ENCODE peak calls at places on chromosome 10, in six cellular contexts. J is breast epithelium, P is HCT116, V is endothelial cell of umbilical vein, Q is IMR-90, C is transverse colon. N is an unnamed sample. For H3K4me1 and H3K27me3, the result is how much of the 10 kb centered on the place peaks cover.

GRCh38 chr10:22700489-22700888 is 13.9 kb downstream of the PIP4K2A start:
- DNase-seq in J (no peak), P (no peak), V (no peak), Q (no peak), C (no peak), N (no peak)

GRCh38 chr10:85863301-85864172 is 503.1 kb downstream of the GRID1 start:
- DNase-seq in J (no peak), P (no peak), V (no peak), Q (no peak), C (no peak), N (no peak)

GRCh38 chr10:103669243-103669929 is 175.9 kb downstream of the NEURL1 start:
- DNase-seq in J (no peak), P (no peak), V (no peak), Q (peak), C (no peak), N (no peak)

GRCh38 chr10:89224697-89225443 is 17.8 kb upstream of the CH25H start:
- DNase-seq in J (no peak), P (no peak), V (peak), Q (no peak), C (no peak), N (no peak)

GRCh38 chr10:104201636-104202035 is 30.5 kb downstream of the CFAP43 start:
- DNase-seq in J (no peak), P (no peak), V (no peak), Q (no peak), C (no peak), N (no peak)

GRCh38 chr10:35379226-35380137 is 43.2 kb downstream of the CCNY start:
- DNase-seq in J (no peak), P (no peak), V (peak), Q (peak), C (no peak), N (no peak)

GRCh38 chr10:97255512-97256293 is 36.7 kb downstream of the ARHGAP19 start:
- DNase-seq in J (no peak), P (no peak), V (no peak), Q (no peak), C (no peak), N (no peak)

GRCh38 chr10:124653811-124654651 is 90.1 kb downstream of the FAM53B start:
- DNase-seq in J (no peak), P (no peak), V (no peak), Q (no peak), C (no peak), N (no peak)

GRCh38 chr10:48493083-48493871 is 111.6 kb downstream of the ARHGAP22 start:
- DNase-seq in J (no peak), P (no peak), V (no peak), Q (no peak), C (no peak), N (no peak)

GRCh38 chr10:86085686-86086085 is 280.9 kb downstream of the GRID1 start:
- DNase-seq in J (no peak), P (no peak), V (no peak), Q (no peak), C (no peak), N (no peak)

GRCh38 chr10:8073696-8074416 is 19.4 kb downstream of the GATA3 start:
- DNase-seq in J (no peak), P (no peak), V (peak), Q (no peak), C (no peak), N (no peak)

GRCh38 chr10:121935702-121936101 is 7.9 kb upstream of the ATE1 start:
- DNase-seq in J (no peak), P (no peak), V (no peak), Q (no peak), C (peak), N (peak)

GRCh38 chr10:6171891-6172354 is 30.8 kb upstream of the PFKFB3 start:
- DNase-seq in J (no peak), P (no peak), V (peak), Q (peak), C (peak), N (no peak)

GRCh38 chr10:29949411-29950011 is 109.9 kb downstream of the JCAD start:
- DNase-seq in J (no peak), P (no peak), V (peak), Q (peak), C (no peak), N (no peak)

GRCh38 chr10:71085689-71086438 is 126.5 kb upstream of the UNC5B start:
- DNase-seq in J (peak), P (no peak), V (no peak), Q (no peak), C (peak), N (no peak)

GRCh38 chr10:32005050-32005449 is 51.2 kb downstream of the KIF5B start:
- DNase-seq in J (no peak), P (peak), V (peak), Q (peak), C (peak), N (peak)

GRCh38 chr10:35194906-35195305 is 68.3 kb downstream of the CREM start:
- DNase-seq in J (no peak), P (peak), V (peak), Q (peak), C (no peak), N (no peak)

GRCh38 chr10:124389613-124390361 is 28.9 kb downstream of the OAT start:
- DNase-seq in J (no peak), P (no peak), V (no peak), Q (no peak), C (no peak), N (no peak)

GRCh38 chr10:109737009-109737408 is 186.3 kb downstream of the XPNPEP1 start:
- DNase-seq in J (no peak), P (no peak), V (no peak), Q (no peak), C (no peak), N (no peak)

GRCh38 chr10:121862624-121863023 is 65.2 kb downstream of the ATE1 start:
- DNase-seq in J (no peak), P (no peak), V (no peak), Q (no peak), C (no peak), N (no peak)

GRCh38 chr10:21926358-21926890 is 77.1 kb downstream of the DNAJC1 start:
- DNase-seq in J (no peak), P (no peak), V (no peak), Q (peak), C (no peak), N (no peak)

GRCh38 chr10:85646312-85646711 is 720.3 kb downstream of the GRID1 start:
- DNase-seq in J (no peak), P (no peak), V (peak), Q (no peak), C (no peak), N (no peak)

GRCh38 chr10:67433276-67433675 is 262.7 kb downstream of the CTNNA3 start:
- DNase-seq in J (no peak), P (no peak), V (no peak), Q (no peak), C (no peak), N (no peak)

GRCh38 chr10:112375721-112376577 is 2.0 kb downstream of the ACSL5 start:
- DNase-seq in J (peak), P (no peak), V (peak), Q (peak), C (peak), N (peak)

GRCh38 chr10:112209534-112210200 is 26.1 kb upstream of the GPAM start:
- DNase-seq in J (no peak), P (no peak), V (no peak), Q (no peak), C (no peak), N (no peak)

GRCh38 chr10:132115736-132116135 is 50.0 kb downstream of the JAKMIP3 start:
- DNase-seq in J (no peak), P (no peak), V (no peak), Q (peak), C (no peak), N (no peak)

GRCh38 chr10:79144341-79145173 is 75.8 kb downstream of the ZMIZ1 start:
- DNase-seq in J (peak), P (no peak), V (peak), Q (no peak), C (no peak), N (no peak)

GRCh38 chr10:26855186-26855585 is 5.6 kb downstream of the ABI1 start:
- DNase-seq in J (no peak), P (no peak), V (peak), Q (peak), C (no peak), N (no peak)

GRCh38 chr10:68897336-68897741 is 3.8 kb upstream of the DDX50 start:
- DNase-seq in J (peak), P (peak), V (peak), Q (peak), C (peak), N (peak)

GRCh38 chr10:25493122-25493893 is 318.5 kb downstream of the GPR158 start:
- DNase-seq in J (no peak), P (peak), V (peak), Q (peak), C (no peak), N (no peak)

GRCh38 chr10:6951771-6952170 is 371.7 kb upstream of the PRKCQ start:
- DNase-seq in J (no peak), P (no peak), V (no peak), Q (no peak), C (no peak), N (no peak)

GRCh38 chr10:31926765-31927596 is 1.6 kb downstream of the ARHGAP12 start:
- DNase-seq in J (no peak), P (no peak), V (peak), Q (no peak), C (no peak), N (peak)

GRCh38 chr10:32141018-32141807 is 85.0 kb upstream of the KIF5B start:
- DNase-seq in J (peak), P (no peak), V (peak), Q (peak), C (peak), N (peak)

DNA sequence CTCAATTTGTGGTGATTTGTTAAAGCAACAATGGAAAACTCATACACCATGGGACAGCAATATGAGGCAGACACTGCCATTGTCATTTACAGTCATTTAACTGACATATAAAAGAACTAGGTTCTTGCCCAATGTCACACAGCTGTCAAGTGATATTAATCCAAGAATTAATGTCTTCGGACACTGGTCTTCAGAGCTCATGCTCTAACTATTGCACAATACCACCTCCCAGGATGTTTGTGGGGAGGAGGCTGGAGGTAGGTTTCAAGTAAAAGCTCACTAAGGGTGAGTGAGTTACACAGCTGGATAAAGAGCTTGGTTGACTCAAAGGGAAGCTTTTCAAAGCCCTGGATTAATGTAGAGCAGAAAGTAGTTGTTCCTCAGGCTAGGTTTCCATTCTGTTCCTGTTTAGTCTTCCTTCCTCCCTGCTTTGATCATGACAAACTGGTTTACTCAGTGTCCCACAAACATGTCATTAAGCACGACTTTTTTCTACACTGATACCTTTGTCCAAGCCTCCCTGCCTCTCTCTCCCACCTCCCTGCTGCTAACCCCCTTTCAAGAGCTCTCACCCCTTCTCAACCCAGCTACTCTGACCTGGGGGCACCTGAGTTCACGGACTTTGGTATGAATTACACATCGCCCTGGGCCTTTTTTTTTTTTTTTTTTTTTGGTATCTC is 995 bp upstream of the EXOC6 start:
- DNase-seq in J (no peak), P (no peak), V (no peak), Q (peak), C (no peak), N (peak)
- H3K27ac ChIP-seq in J (peak), P (no peak), V (no peak), Q (no peak), C (no peak), N (no peak)

DNA sequence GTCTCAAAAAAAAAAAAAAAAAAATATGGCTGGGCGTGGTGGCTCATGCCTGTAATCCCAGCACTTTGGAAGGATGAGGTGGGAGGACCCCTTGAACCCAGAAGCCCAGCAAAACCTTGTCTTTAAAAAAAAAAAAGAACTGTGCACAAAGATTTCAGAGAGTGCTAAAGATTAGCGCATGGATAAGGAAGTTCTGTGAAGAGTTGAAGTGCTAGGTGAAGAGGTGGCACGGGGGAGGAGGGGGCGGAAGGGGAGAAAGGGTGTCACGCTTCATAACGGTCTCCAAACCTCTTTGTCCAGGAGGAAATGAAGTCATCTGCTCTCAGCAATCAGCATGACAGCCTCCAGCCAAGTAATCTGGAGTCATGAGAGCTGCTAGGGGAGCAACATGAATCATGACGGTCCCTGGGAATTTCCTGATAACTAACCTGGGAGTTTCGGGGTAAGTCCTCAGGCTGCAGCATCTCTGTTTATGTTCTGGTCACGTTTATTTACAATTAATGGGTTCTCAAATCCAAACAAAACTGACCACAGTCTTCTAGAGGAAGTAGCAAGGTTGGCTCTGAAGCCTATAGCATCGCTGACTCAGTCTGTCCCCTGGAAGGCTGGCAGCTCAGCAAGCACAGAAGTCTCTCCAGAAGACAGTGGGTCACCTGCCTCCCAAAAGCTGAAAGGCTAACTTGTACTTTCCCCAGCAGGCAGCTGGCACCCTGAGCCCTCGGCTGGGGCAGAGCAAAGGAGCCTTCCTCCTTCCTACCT is 1.9 kb upstream of the PLAU start:
- DNase-seq in J (no peak), P (no peak), V (peak), Q (peak), C (peak), N (peak)
- H3K4me1 ChIP-seq in J (under half), P (half or more), V (half or more), Q (under half), C (under half), N (under half)

GRCh38 chr10:93598157-93598556 is 2.9 kb downstream of the RBP4 start:
- DNase-seq in J (no peak), P (no peak), V (no peak), Q (no peak), C (no peak), N (no peak)
- H3K27me3 ChIP-seq in J (under half), P (under half), V (under half), Q (under half), C (under half), N (under half)

GRCh38 chr10:80279146-80279545 is 10.3 kb downstream of the MAT1A start:
- DNase-seq in J (no peak), P (no peak), V (no peak), Q (no peak), C (no peak), N (no peak)
- H3K27ac ChIP-seq in J (no peak), P (no peak), V (no peak), Q (no peak), C (no peak), N (no peak)

GRCh38 chr10:116292493-116292892 is 19.5 kb upstream of the GFRA1 start:
- DNase-seq in J (no peak), P (no peak), V (no peak), Q (no peak), C (no peak), N (no peak)
- H3K4me1 ChIP-seq in J (under half), P (under half), V (under half), Q (under half), C (under half), N (under half)